ENCODE peak calls at places on chromosome 17, in five cellular contexts. X is CD4-positive, alpha-beta T cell; L is GM23338; Z is mesenchymal stem cell; H is transverse colon. V is an unnamed sample.

GRCh38 chr17:9002610-9003354 is 18.5 kb upstream of the NTN1 start:
- DNase-seq in X (no peak), L (peak; percentile 67), Z (no peak), H (no peak), V (no peak)

GRCh38 chr17:38663125-38663751 is 11.5 kb downstream of the EPOP start:
- DNase-seq in X (peak; percentile 18), L (peak; percentile 98), Z (peak; percentile 61), H (peak; percentile 72), V (peak; percentile 46)

GRCh38 chr17:80730739-80731138 is 186.1 kb downstream of the RPTOR start:
- DNase-seq in X (no peak), L (no peak), Z (no peak), H (no peak), V (no peak)

GRCh38 chr17:29384901-29385300 is 5.3 kb upstream of the TAOK1 start:
- DNase-seq in X (no peak), L (no peak), Z (no peak), H (no peak), V (no peak)

GRCh38 chr17:13597723-13598347 is 3.9 kb downstream of the HS3ST3A1 start:
- DNase-seq in X (peak; percentile 40), L (peak; percentile 46), Z (peak; percentile 65), H (peak; percentile 14), V (no peak)

GRCh38 chr17:63433746-63434591 is 12.1 kb downstream of the CYB561 start:
- DNase-seq in X (no peak), L (no peak), Z (peak; percentile 89), H (peak; percentile 49), V (peak; percentile 87)

GRCh38 chr17:40325156-40326013 is 16.4 kb downstream of the RARA start:
- DNase-seq in X (no peak), L (no peak), Z (no peak), H (no peak), V (no peak)

GRCh38 chr17:1252203-1252608 is 18.0 kb upstream of the BHLHA9 start:
- DNase-seq in X (no peak), L (no peak), Z (no peak), H (no peak), V (no peak)

DNA sequence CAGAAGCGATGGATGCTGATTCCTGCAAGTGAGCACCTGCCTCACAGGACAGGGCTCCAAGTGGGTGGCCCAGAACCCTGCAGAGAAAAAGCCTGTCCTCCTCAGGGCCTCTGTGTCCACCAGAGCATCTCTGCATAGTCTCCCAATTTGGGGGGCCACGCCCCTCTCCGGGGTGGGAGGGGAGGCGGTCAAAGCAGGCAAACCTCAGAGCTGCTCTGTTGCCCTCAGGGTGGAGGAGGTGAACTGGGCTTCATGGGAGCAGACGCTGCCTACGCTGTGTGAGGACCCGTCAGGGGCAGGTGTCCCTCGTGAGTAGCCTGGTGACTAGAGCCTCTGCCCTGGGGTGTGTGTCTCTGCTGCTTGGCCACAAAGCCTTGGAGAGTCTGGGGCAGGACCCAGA is 19.3 kb downstream of the TRPV2 start:
- DNase-seq in X (no peak), L (peak; percentile 51), Z (no peak), H (no peak), V (no peak)
- H3K27ac ChIP-seq in X (no peak overlapping the region), L (no peak overlapping the region), Z (no peak overlapping the region), H (no peak overlapping the region), V (no peak overlapping the region)

DNA sequence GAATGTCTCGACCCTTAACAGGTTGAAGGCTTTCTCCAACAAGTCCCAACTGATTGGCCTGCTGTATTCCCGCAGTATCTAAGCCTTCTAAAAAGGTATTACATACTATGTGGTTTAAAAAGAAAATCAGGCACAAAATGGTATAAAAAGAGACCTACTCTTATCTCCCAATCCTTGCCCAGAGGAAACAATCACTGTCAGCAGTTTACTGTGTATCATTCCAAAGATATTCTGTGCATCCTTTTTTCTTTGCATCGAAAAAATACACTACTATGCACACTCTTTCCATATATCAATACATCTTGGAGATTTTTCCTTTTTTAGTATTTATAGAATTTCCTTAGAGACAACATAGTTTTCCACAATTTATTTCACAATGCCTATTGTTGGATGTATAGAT is 118.8 kb upstream of the TBX2 start:
- DNase-seq in X (no peak), L (no peak), Z (no peak), H (no peak), V (no peak)
- H3K27me3 ChIP-seq in X (no peaks in the 10 kb centered on the region), L (no peaks in the 10 kb centered on the region), Z (no peaks in the 10 kb centered on the region), H (no peaks in the 10 kb centered on the region), V (no peaks in the 10 kb centered on the region)

DNA sequence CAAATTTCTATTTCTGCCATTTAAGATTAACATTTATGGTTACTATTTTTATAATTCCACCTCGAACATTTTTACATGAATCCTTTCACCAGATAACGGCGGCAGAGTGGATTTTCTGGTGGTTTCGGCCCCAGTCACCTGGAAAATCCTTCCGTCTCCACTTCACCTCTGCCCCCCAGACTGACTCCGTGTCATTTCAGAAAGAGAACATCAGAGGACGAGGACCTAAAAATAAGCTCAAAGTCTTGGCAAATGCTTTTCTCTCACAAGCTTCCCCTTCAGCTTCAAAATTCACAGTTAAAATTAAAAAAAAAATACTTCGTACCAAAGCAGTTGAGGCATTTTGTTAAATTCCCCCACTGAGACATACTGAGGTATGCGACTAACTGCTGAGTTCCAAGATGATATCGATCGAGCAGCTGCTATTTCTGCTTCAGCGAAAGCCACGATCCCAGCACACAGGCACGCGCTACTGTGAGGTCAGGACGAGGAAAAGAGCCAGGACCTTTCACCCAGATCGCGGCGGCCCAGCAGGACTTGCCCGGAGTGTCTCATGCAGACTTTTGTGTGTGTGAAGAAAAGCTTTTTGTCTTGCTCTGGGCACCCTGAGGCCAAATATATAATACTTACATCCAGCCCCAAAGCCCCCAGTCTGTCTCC is 36.8 kb downstream of the ASPA start:
- DNase-seq in X (no peak), L (peak; percentile 46), Z (no peak), H (peak; percentile 37), V (peak; percentile 31)
- H3K27ac ChIP-seq in X (no peak overlapping the region), L (no peak overlapping the region), Z (no peak overlapping the region), H (peak overlapping the region; percentile 63), V (no peak overlapping the region)

DNA sequence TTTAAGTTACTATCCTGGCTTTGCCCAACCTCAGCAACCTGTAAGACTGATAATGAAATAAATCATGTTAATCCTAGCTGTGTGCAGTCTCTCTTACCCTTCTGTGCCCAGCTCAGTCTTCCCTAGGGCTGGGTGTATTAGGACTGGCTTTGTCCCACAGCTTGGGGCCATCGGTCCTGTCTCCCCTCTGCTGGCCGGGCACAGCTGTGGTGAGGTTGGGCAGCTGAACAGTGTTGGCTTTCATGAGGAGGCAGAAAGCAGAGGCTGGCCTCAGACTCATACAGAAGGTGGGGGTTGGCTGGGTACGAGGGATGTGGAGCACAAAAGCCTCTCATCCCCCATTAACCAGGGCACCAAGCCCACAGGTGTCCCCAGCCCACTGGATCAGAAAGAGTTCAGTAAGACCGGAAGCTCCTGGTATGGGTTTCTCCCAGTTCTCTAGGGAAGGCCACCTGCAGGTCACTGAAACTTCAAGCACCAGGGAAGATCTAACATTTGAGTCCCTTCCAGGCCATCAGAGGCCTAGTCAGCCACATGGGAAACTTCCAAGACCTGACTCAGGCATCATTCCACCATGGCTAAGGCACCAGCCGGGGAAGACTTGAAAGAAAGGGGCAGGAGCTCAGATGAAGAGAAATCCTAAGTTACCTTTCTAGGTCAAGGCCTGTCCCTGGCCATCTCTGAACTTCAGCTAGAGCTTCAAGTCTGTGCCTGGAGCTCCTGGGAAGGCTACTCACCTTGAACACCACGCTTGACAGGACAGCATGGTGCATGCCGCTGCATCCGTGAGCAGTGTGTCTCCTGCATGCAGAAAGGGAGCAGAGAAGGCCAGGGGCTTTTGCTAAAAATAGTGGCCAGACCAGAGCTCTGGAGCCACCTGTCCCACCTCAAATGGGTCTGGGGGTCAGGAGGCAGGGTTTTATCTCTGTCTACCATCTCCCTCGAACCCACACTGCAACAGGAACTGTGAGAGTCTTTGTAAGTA is 8.8 kb downstream of the CNP start:
- DNase-seq in X (no peak), L (no peak), Z (no peak), H (no peak), V (no peak)
- H3K27me3 ChIP-seq in X (no peaks in the 10 kb centered on the region), L (no peaks in the 10 kb centered on the region), Z (no peaks in the 10 kb centered on the region), H (no peaks in the 10 kb centered on the region), V (no peaks in the 10 kb centered on the region)

GRCh38 chr17:82236142-82236971 is 7.5 kb downstream of the SLC16A3 start:
- DNase-seq in X (peak; percentile 65), L (peak; percentile 84), Z (peak; percentile 64), H (peak; percentile 80), V (no peak)

GRCh38 chr17:82237746-82238561 is 9.1 kb downstream of the SLC16A3 start:
- DNase-seq in X (no peak), L (no peak), Z (no peak), H (no peak), V (no peak)

GRCh38 chr17:82238562-82239201 is 9.8 kb downstream of the SLC16A3 start:
- DNase-seq in X (peak; percentile 63), L (no peak), Z (no peak), H (peak; percentile 91), V (peak; percentile 85)

GRCh38 chr17:82235775-82236141 is 6.9 kb downstream of the SLC16A3 start:
- DNase-seq in X (no peak), L (no peak), Z (no peak), H (peak; percentile 36), V (no peak)

GRCh38 chr17:82237083-82237745 is 8.4 kb downstream of the SLC16A3 start:
- DNase-seq in X (no peak), L (peak; percentile 74), Z (no peak), H (no peak), V (no peak)
- H3K27ac ChIP-seq in X (no peak overlapping the region), L (no peak overlapping the region), Z (no peak overlapping the region), H (peak overlapping the region; percentile 85), V (no peak overlapping the region)

GRCh38 chr17:46273541-46274236 is 21.2 kb upstream of the LRRC37A start:
- DNase-seq in X (no peak), L (no peak), Z (no peak), H (no peak), V (no peak)
- H3K27me3 ChIP-seq in X (no peaks in the 10 kb centered on the region), L (peaks cover 18% of the 10 kb centered on the region), Z (peaks cover 3% of the 10 kb centered on the region), H (no peaks in the 10 kb centered on the region), V (no peaks in the 10 kb centered on the region)